ENCODE peak calls at places on chromosome 21, in six cellular contexts. F is activated T-cell treated with anti-CD3 and anti-CD28 coated beads, Interleukin-2, amount 50 U/mL, for 1 hour; T is astrocyte of the spinal cord; I is LoVo; U is T-helper 2 cell; O is ACHN. N is an unnamed sample.

GRCh38 chr21:33799378-33800090 is 116.1 kb downstream of the ATP5PO start:
- DNase-seq in F (no peak), T (no peak), I (no peak), U (no peak), O (no peak), N (no peak)

GRCh38 chr21:33036430-33037162 is 10.9 kb downstream of the OLIG2 start:
- DNase-seq in F (no peak), T (peak; percentile 60), I (no peak), U (no peak), O (no peak), N (no peak)

GRCh38 chr21:42117229-42118048 is 46.3 kb downstream of the UMODL1 start:
- DNase-seq in F (peak; percentile 81), T (peak; percentile 77), I (peak; percentile 61), U (peak; percentile 38), O (peak; percentile 67), N (peak; percentile 60)

GRCh38 chr21:28884976-28885852 is 107.5 kb downstream of the LTN1 start:
- DNase-seq in F (peak; percentile 90), T (peak; percentile 94), I (peak; percentile 87), U (peak; percentile 71), O (peak; percentile 83), N (peak; percentile 84)

GRCh38 chr21:19322360-19322759 is 918.8 kb upstream of the TMPRSS15 start:
- DNase-seq in F (no peak), T (peak; percentile 7), I (no peak), U (no peak), O (peak; percentile 6), N (no peak)

GRCh38 chr21:42220138-42220701 is 1.3 kb downstream of the ABCG1 start:
- DNase-seq in F (peak; percentile 78), T (peak; percentile 65), I (peak; percentile 34), U (peak; percentile 47), O (peak; percentile 46), N (no peak)

GRCh38 chr21:26966360-26966977 is 419 bp downstream of the ADAMTS5 start:
- DNase-seq in F (no peak), T (peak; percentile 14), I (no peak), U (no peak), O (peak; percentile 26), N (no peak)

GRCh38 chr21:26965567-26966359 is 1.1 kb downstream of the ADAMTS5 start:
- DNase-seq in F (no peak), T (no peak), I (no peak), U (no peak), O (peak; percentile 37), N (no peak)

GRCh38 chr21:40902993-40903392 is 56.0 kb upstream of the DSCAM start:
- DNase-seq in F (no peak), T (no peak), I (no peak), U (no peak), O (no peak), N (no peak)

GRCh38 chr21:35254006-35254751 is 205.1 kb upstream of the RUNX1 start:
- DNase-seq in F (no peak), T (peak; percentile 65), I (peak; percentile 32), U (no peak), O (no peak), N (no peak)

GRCh38 chr21:27681038-27681437 is 714.1 kb upstream of the ADAMTS5 start:
- DNase-seq in F (no peak), T (no peak), I (no peak), U (no peak), O (no peak), N (no peak)

GRCh38 chr21:42440187-42440792 is 36.6 kb downstream of the UBASH3A start:
- DNase-seq in F (no peak), T (no peak), I (no peak), U (no peak), O (no peak), N (no peak)

GRCh38 chr21:35217504-35218060 is 168.5 kb upstream of the RUNX1 start:
- DNase-seq in F (no peak), T (peak; percentile 79), I (peak; percentile 92), U (no peak), O (peak; percentile 92), N (peak; percentile 65)

N was measured in T1000.